ENCODE peak calls at places on chromosomes 3 and 15, in eight cellular contexts. One of them, this sample, is unnamed.

GRCh38 chr15:50353251-50353998 is 1.6 kb downstream of the GABPB1 start:
- DNase-seq in lung: no peak
- DNase-seq in stomach: no peak
- DNase-seq in upper lobe of right lung: no peak
- DNase-seq in OCI-LY7: peak; percentile 40
- DNase-seq in mammary epithelial cell: peak; percentile 88
- DNase-seq in A549: no peak
- DNase-seq in tibial nerve: no peak
- DNase-seq in this sample: no peak

GRCh38 chr3:102233881-102234280 is 200.9 kb upstream of the ZPLD1 start:
- DNase-seq in OCI-LY7: peak; percentile 94
- DNase-seq in A549: no peak
- DNase-seq in stomach: no peak
- DNase-seq in mammary epithelial cell: no peak
- DNase-seq in tibial nerve: no peak
- DNase-seq in lung: no peak
- DNase-seq in upper lobe of right lung: no peak
- DNase-seq in this sample: no peak

GRCh38 chr3:170868577-170869239 is 1.3 kb downstream of the RPL22L1 start:
- DNase-seq in mammary epithelial cell: no peak
- DNase-seq in stomach: no peak
- DNase-seq in OCI-LY7: no peak
- DNase-seq in lung: no peak
- DNase-seq in tibial nerve: no peak
- DNase-seq in A549: no peak
- DNase-seq in upper lobe of right lung: no peak
- DNase-seq in this sample: no peak

GRCh38 chr15:82793737-82794136 is 12.1 kb downstream of the FSD2 start:
- DNase-seq in upper lobe of right lung: no peak
- DNase-seq in A549: no peak
- DNase-seq in lung: no peak
- DNase-seq in stomach: no peak
- DNase-seq in tibial nerve: no peak
- DNase-seq in OCI-LY7: no peak
- DNase-seq in mammary epithelial cell: no peak
- DNase-seq in this sample: no peak

GRCh38 chr3:106126016-106126525 is 257.3 kb upstream of the CBLB start:
- DNase-seq in A549: no peak
- DNase-seq in tibial nerve: no peak
- DNase-seq in mammary epithelial cell: no peak
- DNase-seq in OCI-LY7: no peak
- DNase-seq in lung: no peak
- DNase-seq in stomach: no peak
- DNase-seq in upper lobe of right lung: no peak
- DNase-seq in this sample: no peak

GRCh38 chr3:170278632-170279031 is 56.4 kb downstream of the PRKCI start:
- DNase-seq in A549: no peak
- DNase-seq in OCI-LY7: peak; percentile 17
- DNase-seq in mammary epithelial cell: no peak
- DNase-seq in stomach: no peak
- DNase-seq in upper lobe of right lung: no peak
- DNase-seq in tibial nerve: no peak
- DNase-seq in lung: no peak
- DNase-seq in this sample: no peak

GRCh38 chr3:43950775-43951174 is 260.0 kb downstream of the ABHD5 start:
- DNase-seq in tibial nerve: no peak
- DNase-seq in upper lobe of right lung: no peak
- DNase-seq in lung: no peak
- DNase-seq in OCI-LY7: peak; percentile 17
- DNase-seq in A549: no peak
- DNase-seq in mammary epithelial cell: no peak
- DNase-seq in stomach: no peak
- DNase-seq in this sample: no peak

GRCh38 chr15:96619171-96619570 is 288.7 kb downstream of the NR2F2 start:
- DNase-seq in OCI-LY7: no peak
- DNase-seq in upper lobe of right lung: no peak
- DNase-seq in lung: no peak
- DNase-seq in A549: no peak
- DNase-seq in stomach: no peak
- DNase-seq in tibial nerve: no peak
- DNase-seq in mammary epithelial cell: no peak
- DNase-seq in this sample: no peak

GRCh38 chr3:118986734-118987133 is 47.9 kb downstream of the IGSF11 start:
- DNase-seq in upper lobe of right lung: no peak
- DNase-seq in mammary epithelial cell: no peak
- DNase-seq in OCI-LY7: no peak
- DNase-seq in tibial nerve: no peak
- DNase-seq in stomach: no peak
- DNase-seq in lung: no peak
- DNase-seq in A549: no peak
- DNase-seq in this sample: no peak

GRCh38 chr3:196138927-196139680 is 57.2 kb upstream of the TFRC start:
- DNase-seq in stomach: no peak
- DNase-seq in A549: no peak
- DNase-seq in tibial nerve: no peak
- DNase-seq in OCI-LY7: no peak
- DNase-seq in mammary epithelial cell: peak; percentile 66
- DNase-seq in upper lobe of right lung: no peak
- DNase-seq in lung: no peak
- DNase-seq in this sample: no peak

GRCh38 chr3:140276698-140277097 is 341.7 kb downstream of the CLSTN2 start:
- DNase-seq in tibial nerve: no peak
- DNase-seq in mammary epithelial cell: peak; percentile 20
- DNase-seq in A549: no peak
- DNase-seq in OCI-LY7: peak; percentile 19
- DNase-seq in stomach: peak; percentile 26
- DNase-seq in lung: peak; percentile 36
- DNase-seq in upper lobe of right lung: no peak
- DNase-seq in this sample: no peak
- TF ChIP-seq CTCF in tibial nerve: no peak
- TF ChIP-seq CTCF in mammary epithelial cell: peak; percentile 43
- TF ChIP-seq CTCF in A549: peak; percentile 15
- TF ChIP-seq CTCF in OCI-LY7: peak; percentile 66
- TF ChIP-seq CTCF in stomach: no peak
- TF ChIP-seq CTCF in lung: peak; percentile 14
- TF ChIP-seq CTCF in upper lobe of right lung: peak; percentile 42
- TF ChIP-seq CTCF in this sample: no peak

DNA sequence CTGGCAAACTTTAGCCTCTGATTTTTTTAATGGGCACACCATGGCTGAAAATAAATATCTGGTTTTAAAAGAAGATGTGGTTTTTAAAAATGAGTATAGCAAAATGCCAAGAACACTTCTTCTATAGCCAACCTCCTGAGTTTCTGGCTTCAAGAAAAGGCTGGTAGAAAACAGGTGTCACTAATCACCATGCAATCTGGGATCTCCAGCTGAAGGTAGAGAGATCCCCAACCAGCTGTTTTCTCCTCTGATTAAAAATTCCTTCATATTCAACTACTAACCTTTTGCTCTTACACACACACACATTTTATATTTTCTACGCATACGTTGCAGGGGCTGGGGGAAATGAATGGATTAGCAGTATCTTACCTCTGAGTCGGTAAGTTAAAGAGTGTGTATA is 279.6 kb upstream of the ROBO2 start:
- DNase-seq in stomach: no peak
- DNase-seq in tibial nerve: no peak
- DNase-seq in upper lobe of right lung: no peak
- DNase-seq in OCI-LY7: no peak
- DNase-seq in lung: no peak
- DNase-seq in A549: no peak
- DNase-seq in mammary epithelial cell: no peak
- DNase-seq in this sample: no peak
- H3K27ac ChIP-seq in stomach: no peak overlapping the region
- H3K27ac ChIP-seq in tibial nerve: no peak overlapping the region
- H3K27ac ChIP-seq in upper lobe of right lung: no peak overlapping the region
- H3K27ac ChIP-seq in OCI-LY7: no peak overlapping the region
- H3K27ac ChIP-seq in lung: no peak overlapping the region
- H3K27ac ChIP-seq in A549: no peak overlapping the region
- H3K27ac ChIP-seq in mammary epithelial cell: no peak overlapping the region
- H3K27ac ChIP-seq in this sample: no peak overlapping the region

DNA sequence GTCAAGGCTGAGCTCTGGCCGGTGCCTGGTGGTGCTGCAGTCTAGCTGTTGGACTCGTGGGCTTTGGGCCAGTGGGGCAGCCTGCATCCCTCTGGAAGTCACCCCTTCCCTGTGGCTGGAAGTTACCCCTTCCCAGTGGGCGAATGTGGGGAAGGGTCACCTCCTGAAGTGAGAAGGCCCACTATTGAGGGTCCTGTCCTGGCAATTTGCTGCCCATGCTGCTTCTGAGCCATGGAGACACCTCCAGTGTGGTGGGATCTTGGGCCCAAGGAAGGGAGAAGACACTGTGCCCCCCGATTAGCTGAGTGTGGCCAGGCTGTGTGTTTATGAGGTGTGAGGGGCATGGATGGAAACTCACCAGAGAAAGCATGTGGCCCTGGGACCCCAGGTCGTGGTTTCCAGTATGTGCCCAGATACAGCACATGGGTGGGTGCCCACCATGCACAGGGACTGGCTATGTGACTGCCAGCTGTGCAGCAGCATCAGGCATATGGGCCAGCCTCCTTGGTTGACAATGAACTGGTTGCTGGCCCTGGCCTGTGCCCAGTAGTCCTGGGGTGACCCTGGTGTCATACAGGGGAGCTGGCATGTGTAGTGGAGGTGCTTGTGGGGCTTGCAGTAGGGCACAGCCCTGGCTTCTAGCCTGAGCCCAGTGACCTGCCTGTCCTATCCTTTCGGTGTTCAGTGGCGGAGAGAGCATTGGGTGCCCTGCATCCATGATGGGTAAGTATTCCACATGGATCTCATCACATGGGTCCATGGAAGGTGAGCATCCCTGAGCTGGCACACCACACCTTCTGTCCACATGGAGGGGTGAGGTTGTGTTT is 221.2 kb downstream of the SNRPN start:
- DNase-seq in OCI-LY7: no peak
- DNase-seq in mammary epithelial cell: no peak
- DNase-seq in stomach: peak; percentile 22
- DNase-seq in A549: no peak
- DNase-seq in lung: peak; percentile 21
- DNase-seq in tibial nerve: peak; percentile 3
- DNase-seq in upper lobe of right lung: peak; percentile 54
- DNase-seq in this sample: no peak
- H3K9me3 ChIP-seq in OCI-LY7: no peaks in the 10 kb centered on the region
- H3K9me3 ChIP-seq in mammary epithelial cell: peaks cover 35% of the 10 kb centered on the region
- H3K9me3 ChIP-seq in stomach: peaks cover 94% of the 10 kb centered on the region
- H3K9me3 ChIP-seq in A549: no peaks in the 10 kb centered on the region
- H3K9me3 ChIP-seq in lung: no peaks in the 10 kb centered on the region
- H3K9me3 ChIP-seq in tibial nerve: no peaks in the 10 kb centered on the region
- H3K9me3 ChIP-seq in upper lobe of right lung: peaks cover 26% of the 10 kb centered on the region
- H3K9me3 ChIP-seq in this sample: peaks cover 58% of the 10 kb centered on the region

GRCh38 chr3:126485131-126485530 is 9.4 kb upstream of the ZXDC start:
- DNase-seq in upper lobe of right lung: no peak
- DNase-seq in mammary epithelial cell: no peak
- DNase-seq in lung: no peak
- DNase-seq in tibial nerve: no peak
- DNase-seq in OCI-LY7: no peak
- DNase-seq in stomach: no peak
- DNase-seq in A549: no peak
- DNase-seq in this sample: no peak

GRCh38 chr3:126488886-126489569 is 13.3 kb upstream of the ZXDC start:
- DNase-seq in A549: no peak
- DNase-seq in upper lobe of right lung: no peak
- DNase-seq in mammary epithelial cell: no peak
- DNase-seq in OCI-LY7: no peak
- DNase-seq in lung: no peak
- DNase-seq in stomach: no peak
- DNase-seq in tibial nerve: no peak
- DNase-seq in this sample: no peak

GRCh38 chr3:126488205-126488604 is 12.5 kb upstream of the ZXDC start:
- DNase-seq in A549: no peak
- DNase-seq in tibial nerve: no peak
- DNase-seq in lung: no peak
- DNase-seq in upper lobe of right lung: no peak
- DNase-seq in stomach: no peak
- DNase-seq in OCI-LY7: no peak
- DNase-seq in mammary epithelial cell: no peak
- DNase-seq in this sample: no peak

GRCh38 chr3:126485956-126486884 is 10.5 kb upstream of the ZXDC start:
- DNase-seq in A549: no peak
- DNase-seq in stomach: no peak
- DNase-seq in upper lobe of right lung: no peak
- DNase-seq in mammary epithelial cell: no peak
- DNase-seq in lung: no peak
- DNase-seq in tibial nerve: no peak
- DNase-seq in OCI-LY7: no peak
- DNase-seq in this sample: no peak

GRCh38 chr3:126487151-126487771 is 11.6 kb upstream of the ZXDC start:
- DNase-seq in tibial nerve: no peak
- DNase-seq in mammary epithelial cell: peak; percentile 60
- DNase-seq in OCI-LY7: peak; percentile 11
- DNase-seq in upper lobe of right lung: no peak
- DNase-seq in stomach: no peak
- DNase-seq in lung: no peak
- DNase-seq in A549: no peak
- DNase-seq in this sample: no peak
- TF ChIP-seq CTCF in tibial nerve: no peak
- TF ChIP-seq CTCF in mammary epithelial cell: peak; percentile 3
- TF ChIP-seq CTCF in OCI-LY7: no peak
- TF ChIP-seq CTCF in upper lobe of right lung: peak; percentile 19
- TF ChIP-seq CTCF in stomach: no peak
- TF ChIP-seq CTCF in lung: no peak
- TF ChIP-seq CTCF in A549: no peak
- TF ChIP-seq CTCF in this sample: no peak

GRCh38 chr15:74768771-74769342 is 13.0 kb upstream of the CSK start:
- DNase-seq in tibial nerve: peak; percentile 53
- DNase-seq in stomach: peak; percentile 75
- DNase-seq in A549: peak; percentile 93
- DNase-seq in upper lobe of right lung: peak; percentile 74
- DNase-seq in mammary epithelial cell: no peak
- DNase-seq in OCI-LY7: peak; percentile 68
- DNase-seq in lung: peak; percentile 62
- DNase-seq in this sample: peak; percentile 50
- H3K27ac ChIP-seq in tibial nerve: no peak overlapping the region
- H3K27ac ChIP-seq in stomach: no peak overlapping the region
- H3K27ac ChIP-seq in A549: peak overlapping the region; percentile 41
- H3K27ac ChIP-seq in upper lobe of right lung: no peak overlapping the region
- H3K27ac ChIP-seq in mammary epithelial cell: no peak overlapping the region
- H3K27ac ChIP-seq in OCI-LY7: no peak overlapping the region
- H3K27ac ChIP-seq in lung: no peak overlapping the region
- H3K27ac ChIP-seq in this sample: no peak overlapping the region

GRCh38 chr3:9932535-9932842 is 1.1 kb upstream of the CRELD1 start:
- DNase-seq in tibial nerve: no peak
- DNase-seq in A549: no peak
- DNase-seq in mammary epithelial cell: no peak
- DNase-seq in stomach: no peak
- DNase-seq in upper lobe of right lung: no peak
- DNase-seq in OCI-LY7: no peak
- DNase-seq in lung: no peak
- DNase-seq in this sample: no peak
- H3K9me3 ChIP-seq in tibial nerve: no peaks in the 10 kb centered on the region
- H3K9me3 ChIP-seq in A549: peaks cover 5% of the 10 kb centered on the region
- H3K9me3 ChIP-seq in mammary epithelial cell: no peaks in the 10 kb centered on the region
- H3K9me3 ChIP-seq in stomach: no peaks in the 10 kb centered on the region
- H3K9me3 ChIP-seq in upper lobe of right lung: no peaks in the 10 kb centered on the region
- H3K9me3 ChIP-seq in OCI-LY7: no peaks in the 10 kb centered on the region
- H3K9me3 ChIP-seq in lung: no peaks in the 10 kb centered on the region
- H3K9me3 ChIP-seq in this sample: no peaks in the 10 kb centered on the region

This sample was measured in CD4-positive, alpha-beta T cell.